ENCODE peak calls at places on chromosomes 6 and 20, in eight cellular contexts. L, R, Q, E, N, F, O and J are unnamed samples.

GRCh38 chr6:167709196-167709595 is 117.5 kb upstream of the AFDN start:
- DNase-seq in O (no peak), F (no peak), Q (no peak), R (no peak), E (no peak), N (no peak), L (no peak), J (no peak)

GRCh38 chr6:121305957-121306607 is 28.2 kb downstream of the TBC1D32 start:
- DNase-seq in L (peak), E (no peak), O (no peak), Q (peak), R (peak), N (peak), F (peak), J (peak)

GRCh38 chr20:24499472-24499871 is 30.0 kb downstream of the SYNDIG1 start:
- DNase-seq in R (no peak), O (no peak), Q (no peak), E (no peak), N (no peak), L (no peak), F (no peak), J (no peak)

GRCh38 chr20:43940518-43941225 is 26.0 kb downstream of the TOX2 start:
- DNase-seq in O (no peak), N (no peak), E (no peak), F (peak), L (no peak), R (no peak), Q (no peak), J (no peak)

GRCh38 chr6:132734694-132735236 is 20.9 kb upstream of the VNN1 start:
- DNase-seq in L (peak), Q (no peak), O (no peak), F (peak), E (no peak), N (peak), R (no peak), J (peak)

GRCh38 chr20:59044295-59044694 is 1.7 kb upstream of the PRELID3B start:
- DNase-seq in R (no peak), F (no peak), N (no peak), Q (no peak), E (no peak), O (no peak), L (no peak), J (no peak)

GRCh38 chr6:111806561-111807497 is 66.4 kb downstream of the FYN start:
- DNase-seq in E (no peak), O (no peak), R (no peak), N (no peak), Q (no peak), F (peak), L (no peak), J (peak)

GRCh38 chr6:144294016-144294415 is 8.9 kb downstream of the UTRN start:
- DNase-seq in Q (no peak), N (no peak), R (peak), O (no peak), E (no peak), L (peak), F (peak), J (peak)

GRCh38 chr20:61044499-61044898 is 207.6 kb upstream of the CDH4 start:
- DNase-seq in N (no peak), R (no peak), L (peak), Q (no peak), F (no peak), O (no peak), E (no peak), J (no peak)

GRCh38 chr6:118872726-118873125 is 21.2 kb upstream of the ASF1A start:
- DNase-seq in R (no peak), N (no peak), O (no peak), L (no peak), F (no peak), E (no peak), Q (no peak), J (peak)

GRCh38 chr6:115120394-115120793 is 777.6 kb upstream of the HS3ST5 start:
- DNase-seq in O (no peak), N (no peak), R (no peak), F (no peak), E (no peak), Q (no peak), L (no peak), J (no peak)

GRCh38 chr6:89144358-89145041 is 1.4 kb upstream of the PM20D2 start:
- DNase-seq in Q (peak), E (no peak), R (no peak), O (no peak), F (no peak), N (no peak), L (no peak), J (peak)

GRCh38 chr6:37804676-37805075 is 14.9 kb upstream of the ZFAND3 start:
- DNase-seq in N (no peak), E (no peak), O (no peak), Q (no peak), F (no peak), R (no peak), L (peak), J (peak)

GRCh38 chr6:18147160-18147559 is 7.7 kb downstream of the TPMT start:
- DNase-seq in E (no peak), Q (no peak), N (no peak), F (no peak), L (peak), O (peak), R (peak), J (peak)

GRCh38 chr6:42403831-42404230 is 47.9 kb downstream of the TRERF1 start:
- DNase-seq in Q (no peak), R (no peak), E (no peak), N (no peak), L (no peak), F (peak), O (no peak), J (no peak)

GRCh38 chr6:130958468-130958867 is 104.6 kb downstream of the EPB41L2 start:
- DNase-seq in E (no peak), O (no peak), N (no peak), R (no peak), Q (no peak), L (no peak), F (no peak), J (peak)

GRCh38 chr6:11538049-11538798 is 675 bp downstream of the TMEM170B start:
- DNase-seq in E (peak), L (no peak), R (no peak), Q (no peak), F (no peak), O (peak), N (no peak), J (peak)

GRCh38 chr6:133055527-133055966 is 185.6 kb upstream of the EYA4 start:
- DNase-seq in Q (no peak), E (no peak), F (no peak), O (no peak), R (no peak), L (no peak), N (no peak), J (no peak)

GRCh38 chr20:13009682-13010406 is 1.1 kb downstream of the SPTLC3 start:
- DNase-seq in N (peak), Q (no peak), F (peak), R (peak), E (no peak), O (peak), L (peak), J (peak)

GRCh38 chr20:13042458-13042794 is 33.7 kb downstream of the SPTLC3 start:
- DNase-seq in O (no peak), L (no peak), N (no peak), E (no peak), Q (no peak), F (no peak), R (no peak), J (no peak)

GRCh38 chr6:113825776-113826175 is 31.4 kb upstream of the MARCKS start:
- DNase-seq in O (peak), N (no peak), Q (peak), E (peak), R (peak), L (peak), F (no peak), J (peak)

GRCh38 chr20:44643596-44644383 is 7.7 kb downstream of the ADA start:
- DNase-seq in F (peak), O (peak), L (peak), E (no peak), R (peak), Q (no peak), N (no peak), J (peak)

GRCh38 chr6:106740287-106740686 is 110.9 kb downstream of the QRSL1 start:
- DNase-seq in Q (no peak), L (no peak), R (no peak), N (no peak), O (no peak), F (no peak), E (no peak), J (no peak)

GRCh38 chr6:111486921-111487320 is 3.9 kb upstream of the REV3L start:
- DNase-seq in E (no peak), F (no peak), L (no peak), O (no peak), Q (no peak), R (no peak), N (no peak), J (no peak)

GRCh38 chr6:137701942-137702341 is 165.1 kb upstream of the TNFAIP3 start:
- DNase-seq in E (no peak), R (no peak), F (no peak), N (no peak), Q (no peak), O (no peak), L (no peak), J (no peak)

GRCh38 chr20:3716195-3716834 is 3.9 kb upstream of the SIGLEC1 start:
- DNase-seq in N (peak), F (no peak), E (no peak), Q (peak), R (peak), O (no peak), L (peak), J (peak)

GRCh38 chr6:109580519-109580918 is 97.5 kb upstream of the ZBTB24 start:
- DNase-seq in F (no peak), O (no peak), R (no peak), Q (no peak), L (peak), E (no peak), N (no peak), J (peak)

GRCh38 chr6:101597711-101598110 is 204.2 kb downstream of the GRIK2 start:
- DNase-seq in E (no peak), Q (no peak), F (no peak), R (peak), L (peak), O (no peak), N (no peak), J (peak)

GRCh38 chr20:38168791-38169589 is 3.9 kb upstream of the TGM2 start:
- DNase-seq in F (no peak), L (no peak), O (no peak), R (no peak), Q (no peak), N (peak), E (no peak), J (no peak)

GRCh38 chr6:101290346-101290745 is 103.2 kb upstream of the GRIK2 start:
- DNase-seq in E (no peak), N (no peak), L (peak), R (peak), Q (no peak), O (no peak), F (no peak), J (no peak)

GRCh38 chr6:43575105-43575771 is 600 bp downstream of the XPO5 start:
- DNase-seq in O (peak), R (no peak), N (peak), F (no peak), L (peak), Q (no peak), E (no peak), J (peak)

GRCh38 chr6:125745281-125746018 is 4.0 kb upstream of the HEY2 start:
- DNase-seq in N (no peak), O (no peak), L (no peak), Q (no peak), R (no peak), F (no peak), E (peak), J (no peak)

GRCh38 chr6:44789061-44789460 is 401.6 kb downstream of the CDC5L start:
- DNase-seq in L (no peak), F (no peak), N (no peak), O (no peak), R (no peak), Q (no peak), E (no peak), J (no peak)

GRCh38 chr20:47568019-47568418 is 66.3 kb downstream of the NCOA3 start:
- DNase-seq in L (peak), Q (no peak), F (peak), O (peak), R (peak), N (no peak), E (no peak), J (peak)

GRCh38 chr6:111591370-111591900 is 14.2 kb downstream of the TRAF3IP2 start:
- DNase-seq in Q (no peak), F (peak), O (peak), E (no peak), L (peak), R (peak), N (no peak), J (peak)

GRCh38 chr6:81561071-81561564 is 191.4 kb downstream of the TENT5A start:
- DNase-seq in N (no peak), Q (no peak), O (no peak), E (no peak), L (no peak), R (no peak), F (peak), J (peak)

GRCh38 chr20:25254986-25255680 is 7.2 kb downstream of the PYGB start:
- DNase-seq in R (no peak), F (no peak), N (no peak), E (peak), Q (no peak), O (peak), L (no peak), J (peak)

GRCh38 chr6:1162367-1163275 is 149.3 kb upstream of the FOXQ1 start:
- DNase-seq in F (peak), L (no peak), N (no peak), E (no peak), O (no peak), Q (no peak), R (no peak), J (peak)

GRCh38 chr6:100346828-100347227 is 117.9 kb downstream of the SIM1 start:
- DNase-seq in L (peak), F (no peak), O (no peak), Q (no peak), E (no peak), N (no peak), R (peak), J (peak)